ENCODE peak calls at places on chromosomes 3 and 15, in four cellular contexts. U, W, L and Z are unnamed samples.

GRCh38 chr3:11954312-11954934 is 49.8 kb upstream of the SYN2 start:
- DNase-seq in U (no peak), W (no peak), L (no peak), Z (no peak)

GRCh38 chr15:73946795-73947370 is 20.6 kb downstream of the LOXL1 start:
- DNase-seq in L (no peak), W (no peak), U (no peak), Z (no peak)

GRCh38 chr15:78103406-78104118 is 11.2 kb downstream of the SH2D7 start:
- DNase-seq in U (peak), L (peak), W (peak), Z (peak)

GRCh38 chr3:193594946-193595689 is 2.1 kb downstream of the OPA1 start:
- DNase-seq in L (no peak), U (no peak), W (no peak), Z (no peak)

GRCh38 chr3:192879346-192880031 is 38.2 kb downstream of the MB21D2 start:
- DNase-seq in W (peak), U (no peak), L (no peak), Z (no peak)

GRCh38 chr3:107124885-107125284 is 252.4 kb upstream of the CCDC54 start:
- DNase-seq in W (no peak), L (no peak), U (no peak), Z (no peak)

GRCh38 chr3:151835751-151836550 is 22.0 kb downstream of the AADAC start:
- DNase-seq in L (no peak), U (no peak), W (peak), Z (no peak)

GRCh38 chr3:99542771-99543518 is 95.4 kb upstream of the COL8A1 start:
- DNase-seq in U (no peak), W (no peak), L (peak), Z (no peak)

GRCh38 chr15:61935493-61935892 is 124.8 kb downstream of the VPS13C start:
- DNase-seq in L (no peak), W (no peak), U (no peak), Z (no peak)

GRCh38 chr15:77724649-77725048 is 91.9 kb upstream of the LINGO1 start:
- DNase-seq in W (no peak), L (no peak), U (no peak), Z (no peak)

GRCh38 chr15:100623301-100623700 is 20.9 kb downstream of the ASB7 start:
- DNase-seq in W (no peak), L (no peak), U (no peak), Z (no peak)

GRCh38 chr3:194326192-194327029 is 24.7 kb downstream of the CPN2 start:
- DNase-seq in U (no peak), W (no peak), L (no peak), Z (no peak)

GRCh38 chr3:52062499-52062898 is 6.1 kb upstream of the DUSP7 start:
- DNase-seq in L (peak), U (no peak), W (peak), Z (no peak)

GRCh38 chr3:85801955-85802354 is 843.2 kb downstream of the CADM2 start:
- DNase-seq in W (peak), L (no peak), U (no peak), Z (no peak)

GRCh38 chr3:64063207-64063981 is 40.1 kb upstream of the PSMD6 start:
- DNase-seq in L (no peak), U (no peak), W (no peak), Z (no peak)

GRCh38 chr3:172129868-172130751 is 90.7 kb downstream of the FNDC3B start:
- DNase-seq in W (peak), U (peak), L (no peak), Z (peak)

GRCh38 chr3:72591522-72592421 is 256.5 kb downstream of the SHQ1 start:
- DNase-seq in U (no peak), L (no peak), W (peak), Z (no peak)

GRCh38 chr3:124986153-124987143 is 51.9 kb upstream of the MUC13 start:
- DNase-seq in W (no peak), U (no peak), L (no peak), Z (no peak)

GRCh38 chr15:92958105-92958504 is 58.0 kb downstream of the CHD2 start:
- DNase-seq in W (no peak), U (peak), L (no peak), Z (peak)

GRCh38 chr3:76990606-76991005 is 49.3 kb upstream of the ROBO2 start:
- DNase-seq in L (no peak), W (no peak), U (no peak), Z (no peak)

GRCh38 chr3:166864473-166865467 is 515.3 kb downstream of the ZBBX start:
- DNase-seq in U (no peak), L (no peak), W (no peak), Z (no peak)

GRCh38 chr3:182609575-182610156 is 183.6 kb upstream of the ATP11B start:
- DNase-seq in W (peak), L (no peak), U (no peak), Z (no peak)

GRCh38 chr3:182713743-182714517 is 79.4 kb upstream of the ATP11B start:
- DNase-seq in L (peak), W (peak), U (no peak), Z (no peak)

GRCh38 chr15:85504739-85505676 is 124.6 kb downstream of the AKAP13 start:
- DNase-seq in L (peak), W (peak), U (no peak), Z (peak)

GRCh38 chr3:122530164-122530563 is 15.4 kb upstream of the KPNA1 start:
- DNase-seq in U (no peak), W (no peak), L (no peak), Z (no peak)

GRCh38 chr3:151460240-151460639 is 621 bp downstream of the IGSF10 start:
- DNase-seq in L (no peak), W (no peak), U (no peak), Z (no peak)

GRCh38 chr15:61656391-61656790 is 403.9 kb downstream of the VPS13C start:
- DNase-seq in U (no peak), W (no peak), L (no peak), Z (no peak)

GRCh38 chr15:89900849-89901248 is 7.1 kb upstream of the AP3S2 start:
- DNase-seq in W (no peak), L (no peak), U (no peak), Z (no peak)

GRCh38 chr15:88894348-88894818 is 961 bp downstream of the HAPLN3 start:
- DNase-seq in W (peak), L (peak), U (peak), Z (peak)
- TF ChIP-seq CTCF in W (peak), L (peak), U (peak), Z (peak)

GRCh38 chr3:135246027-135246426 is 451.0 kb downstream of the EPHB1 start:
- DNase-seq in L (no peak), U (no peak), W (no peak), Z (no peak)
- TF ChIP-seq CTCF in L (peak), U (no peak), W (no peak), Z (no peak)

GRCh38 chr3:8324727-8325126 is 176.9 kb upstream of the LMCD1 start:
- DNase-seq in U (peak), L (peak), W (peak), Z (peak)
- TF ChIP-seq CTCF in U (peak), L (peak), W (no peak), Z (peak)

GRCh38 chr3:69406156-69406555 is 20.3 kb upstream of the FRMD4B start:
- DNase-seq in U (no peak), W (peak), L (no peak), Z (no peak)

GRCh38 chr3:69403406-69403934 is 17.6 kb upstream of the FRMD4B start:
- DNase-seq in W (no peak), L (no peak), U (no peak), Z (no peak)

GRCh38 chr3:69405067-69405466 is 19.2 kb upstream of the FRMD4B start:
- DNase-seq in W (no peak), U (no peak), L (no peak), Z (no peak)

DNA sequence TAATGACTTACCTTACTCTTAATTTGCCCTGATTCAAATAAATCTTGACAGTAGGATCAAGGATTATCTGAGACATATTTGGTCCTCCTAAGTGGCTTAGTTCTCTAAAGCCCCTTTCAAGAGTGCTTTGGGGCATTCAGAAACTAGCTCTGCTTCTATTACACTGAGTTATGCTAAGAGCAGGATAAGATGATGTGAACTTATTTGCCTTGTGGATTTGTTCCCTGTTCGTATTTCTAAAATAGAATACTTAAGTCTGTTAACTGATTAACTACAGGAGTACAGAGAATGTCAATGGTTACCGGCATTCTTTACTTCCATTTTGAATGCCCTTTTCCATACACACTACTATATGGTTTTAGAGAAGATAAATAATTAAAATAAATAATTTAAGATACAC is 14.8 kb upstream of the FRMD4B start:
- DNase-seq in W (no peak), U (no peak), L (no peak), Z (no peak)
- TF ChIP-seq CTCF in W (no peak), U (no peak), L (no peak), Z (no peak)

DNA sequence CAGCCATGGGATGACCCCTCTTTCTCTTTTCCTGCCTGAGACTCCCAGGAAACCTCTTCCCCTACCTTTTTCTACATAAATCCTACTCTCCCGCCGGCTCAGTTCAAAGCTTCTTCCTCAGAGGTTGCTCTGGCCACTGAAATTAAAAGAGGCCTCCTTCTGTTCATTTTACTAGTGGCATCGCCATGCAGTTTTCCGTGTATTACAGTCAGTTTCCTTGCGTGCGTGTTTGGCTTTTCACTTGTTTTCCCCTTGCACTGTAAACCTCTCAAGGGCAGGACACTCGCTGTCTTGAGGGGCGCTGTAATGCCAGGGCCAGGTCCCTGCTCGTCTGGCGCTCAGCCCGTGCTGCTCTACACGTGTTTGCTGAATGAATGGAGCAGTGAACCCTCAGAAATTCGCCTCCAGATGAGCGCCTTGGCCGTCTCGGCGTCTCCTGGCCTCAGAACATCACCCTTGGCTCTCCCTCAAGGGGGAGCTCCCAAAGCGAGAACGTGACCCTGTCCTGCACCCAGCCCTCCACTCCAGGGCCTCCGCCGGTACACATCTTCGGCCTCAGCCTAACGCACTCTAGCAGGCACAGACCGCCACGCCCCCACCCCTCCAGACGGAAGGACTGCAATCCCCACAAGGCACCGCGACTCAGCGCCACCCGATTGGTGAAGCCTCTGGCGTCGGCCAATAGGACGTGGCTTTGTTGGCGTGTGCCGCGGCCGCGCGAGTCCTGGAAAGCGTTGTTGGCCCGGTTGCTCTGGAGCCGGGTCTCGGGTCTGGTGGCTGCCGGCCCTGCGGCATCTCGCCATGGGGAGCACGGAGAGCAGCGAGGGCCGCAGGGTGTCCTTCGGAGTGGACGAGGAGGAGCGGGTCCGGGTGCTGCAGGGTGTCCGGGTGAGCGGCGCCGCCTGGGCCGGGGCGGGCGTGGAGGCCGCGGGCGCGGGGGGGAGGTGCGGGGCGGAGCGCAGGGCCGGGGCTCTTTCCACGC is at the start of gene CHCHD6:
- DNase-seq in L (peak), U (peak), W (peak), Z (peak)
- TF ChIP-seq CTCF in L (no peak), U (peak), W (no peak), Z (no peak)

GRCh38 chr3:161914703-161915102 is 418.1 kb downstream of the OTOL1 start:
- DNase-seq in L (peak), U (no peak), W (no peak), Z (no peak)
- TF ChIP-seq CTCF in L (peak), U (no peak), W (no peak), Z (no peak)

GRCh38 chr3:195762249-195762585 is 41.4 kb downstream of the MUC20 start:
- DNase-seq in U (no peak), L (no peak), W (no peak), Z (no peak)
- TF ChIP-seq CTCF in U (no peak), L (no peak), W (no peak), Z (no peak)